ENCODE peak calls at places on chromosomes 11 and 22, in seven cellular contexts. I is kidney epithelial cell; L is fibroblast of lung; P is neuronal stem cell; Y is body of pancreas; D is CD8-positive, alpha-beta memory T cell; C is mammary epithelial cell. W is an unnamed sample.

GRCh38 chr11:89021339-89021738 is 44.4 kb downstream of the GRM5 start:
- DNase-seq in I (no peak), L (no peak), P (no peak), Y (no peak), D (no peak), C (no peak), W (no peak)

GRCh38 chr11:119109843-119110242 is 2.7 kb downstream of the C2CD2L start:
- DNase-seq in I (no peak), L (no peak), P (no peak), Y (no peak), D (no peak), C (no peak), W (no peak)

GRCh38 chr11:58867556-58867955 is 23.1 kb upstream of the GLYATL2 start:
- DNase-seq in I (no peak), L (no peak), P (no peak), Y (no peak), D (no peak), C (peak), W (no peak)

GRCh38 chr22:18000441-18001039 is 23.8 kb downstream of the MICAL3 start:
- DNase-seq in I (no peak), L (no peak), P (peak), Y (peak), D (peak), C (peak), W (no peak)

GRCh38 chr22:18032455-18033101 is 8.2 kb upstream of the MICAL3 start:
- DNase-seq in I (peak), L (peak), P (no peak), Y (no peak), D (no peak), C (peak), W (peak)

GRCh38 chr11:33178443-33179154 is 17.3 kb upstream of the CSTF3 start:
- DNase-seq in I (no peak), L (no peak), P (no peak), Y (no peak), D (no peak), C (no peak), W (no peak)

GRCh38 chr22:28978158-28978557 is 83.5 kb downstream of the C22orf31 start:
- DNase-seq in I (no peak), L (no peak), P (no peak), Y (peak), D (no peak), C (peak), W (no peak)

GRCh38 chr22:45211435-45211834 is 29.3 kb downstream of the KIAA0930 start:
- DNase-seq in I (no peak), L (no peak), P (no peak), Y (no peak), D (no peak), C (no peak), W (no peak)

GRCh38 chr11:111945198-111945597 is 8.1 kb downstream of the DIXDC1 start:
- DNase-seq in I (no peak), L (no peak), P (no peak), Y (no peak), D (no peak), C (no peak), W (no peak)

GRCh38 chr22:41216984-41217383 is 11.9 kb downstream of the L3MBTL2 start:
- DNase-seq in I (no peak), L (peak), P (no peak), Y (no peak), D (no peak), C (no peak), W (no peak)

GRCh38 chr22:29138556-29138955 is 65.7 kb downstream of the KREMEN1 start:
- DNase-seq in I (no peak), L (no peak), P (no peak), Y (no peak), D (no peak), C (no peak), W (no peak)

GRCh38 chr11:77332259-77332658 is 30.8 kb upstream of the GDPD4 start:
- DNase-seq in I (no peak), L (no peak), P (no peak), Y (no peak), D (no peak), C (no peak), W (no peak)

GRCh38 chr22:21099578-21099977 is 53.8 kb downstream of the LRRC74B start:
- DNase-seq in I (no peak), L (no peak), P (no peak), Y (no peak), D (no peak), C (no peak), W (no peak)

GRCh38 chr11:72015511-72016061 is 16.9 kb downstream of the IL18BP start:
- DNase-seq in I (no peak), L (peak), P (no peak), Y (no peak), D (no peak), C (no peak), W (peak)

GRCh38 chr22:35115515-35115914 is 49.6 kb downstream of the ISX start:
- DNase-seq in I (no peak), L (no peak), P (no peak), Y (no peak), D (no peak), C (no peak), W (no peak)

GRCh38 chr22:16988257-16988656 is 19.8 kb downstream of the GAB4 start:
- DNase-seq in I (no peak), L (no peak), P (no peak), Y (no peak), D (no peak), C (no peak), W (no peak)

GRCh38 chr11:119608201-119608600 is 120.8 kb downstream of the NECTIN1 start:
- DNase-seq in I (no peak), L (no peak), P (no peak), Y (no peak), D (no peak), C (no peak), W (no peak)

GRCh38 chr11:116857316-116857715 is 19.9 kb upstream of the APOA1 start:
- DNase-seq in I (no peak), L (no peak), P (no peak), Y (no peak), D (no peak), C (no peak), W (no peak)

GRCh38 chr11:45146072-45147016 is at the start of gene PRDM11:
- DNase-seq in I (no peak), L (peak), P (peak), Y (peak), D (peak), C (peak), W (peak)

GRCh38 chr22:47839586-47840245 is 1077.3 kb downstream of the TBC1D22A start:
- DNase-seq in I (no peak), L (peak), P (no peak), Y (no peak), D (no peak), C (no peak), W (peak)
- H3K4me3 ChIP-seq in I (no peak), L (no peak), P (no peak), Y (no peak), D (no peak), C (no peak), W (peak)

GRCh38 chr11:18699848-18700261 is 1.3 kb downstream of the TMEM86A start:
- DNase-seq in I (no peak), L (no peak), P (no peak), Y (no peak), D (no peak), C (no peak), W (peak)

GRCh38 chr11:18700375-18700774 is 1.8 kb downstream of the TMEM86A start:
- DNase-seq in I (peak), L (no peak), P (no peak), Y (no peak), D (no peak), C (peak), W (no peak)

GRCh38 chr11:18698341-18699268 is at the start of gene TMEM86A:
- DNase-seq in I (peak), L (peak), P (peak), Y (peak), D (peak), C (peak), W (peak)

GRCh38 chr11:18700872-18701271 is 2.3 kb downstream of the TMEM86A start:
- DNase-seq in I (no peak), L (no peak), P (no peak), Y (no peak), D (no peak), C (no peak), W (no peak)

GRCh38 chr11:18699269-18699596 is 654 bp downstream of the TMEM86A start:
- DNase-seq in I (no peak), L (no peak), P (no peak), Y (no peak), D (no peak), C (no peak), W (no peak)
- H3K4me3 ChIP-seq in I (peak), L (peak), P (peak), Y (peak), D (peak), C (peak), W (peak)

GRCh38 chr11:1546536-1547466 is 25.3 kb downstream of the DUSP8 start:
- DNase-seq in I (no peak), L (peak), P (peak), Y (peak), D (peak), C (peak), W (peak)
- H3K4me3 ChIP-seq in I (peak), L (no peak), P (peak), Y (no peak), D (no peak), C (peak), W (peak)

GRCh38 chr11:47552581-47553416 is at the start of gene CELF1:
- DNase-seq in I (peak), L (peak), P (peak), Y (peak), D (peak), C (peak), W (peak)

GRCh38 chr11:47552086-47552580 is 799 bp downstream of the CELF1 start:
- DNase-seq in I (no peak), L (peak), P (no peak), Y (no peak), D (peak), C (peak), W (peak)

GRCh38 chr11:47550288-47551052 is 2.5 kb downstream of the CELF1 start:
- DNase-seq in I (no peak), L (peak), P (no peak), Y (no peak), D (no peak), C (no peak), W (no peak)

GRCh38 chr11:47553417-47553746 is 450 bp upstream of the CELF1 start:
- DNase-seq in I (no peak), L (no peak), P (no peak), Y (peak), D (no peak), C (no peak), W (no peak)

DNA sequence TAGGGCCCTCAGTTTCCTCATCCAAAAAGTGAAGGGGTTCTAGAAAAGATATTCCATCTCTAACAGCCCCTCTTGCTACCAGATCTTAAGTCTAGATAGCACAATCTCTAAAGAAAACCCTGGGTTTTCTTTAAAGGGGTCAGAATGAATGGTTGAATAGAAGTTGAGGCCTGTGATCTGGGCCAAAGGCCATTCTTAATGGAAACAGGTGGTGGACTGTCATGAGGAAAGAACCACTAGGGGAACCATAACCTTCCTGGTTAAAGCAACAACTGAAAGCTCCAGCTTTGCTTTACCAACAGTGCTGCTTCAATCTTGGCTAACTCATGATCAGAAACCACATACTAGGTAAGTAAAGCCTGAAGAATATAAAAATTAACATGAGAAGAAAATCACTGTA is 1.8 kb downstream of the CELF1 start:
- DNase-seq in I (no peak), L (peak), P (no peak), Y (no peak), D (no peak), C (peak), W (no peak)
- H3K4me3 ChIP-seq in I (no peak), L (peak), P (peak), Y (no peak), D (peak), C (peak), W (no peak)

DNA sequence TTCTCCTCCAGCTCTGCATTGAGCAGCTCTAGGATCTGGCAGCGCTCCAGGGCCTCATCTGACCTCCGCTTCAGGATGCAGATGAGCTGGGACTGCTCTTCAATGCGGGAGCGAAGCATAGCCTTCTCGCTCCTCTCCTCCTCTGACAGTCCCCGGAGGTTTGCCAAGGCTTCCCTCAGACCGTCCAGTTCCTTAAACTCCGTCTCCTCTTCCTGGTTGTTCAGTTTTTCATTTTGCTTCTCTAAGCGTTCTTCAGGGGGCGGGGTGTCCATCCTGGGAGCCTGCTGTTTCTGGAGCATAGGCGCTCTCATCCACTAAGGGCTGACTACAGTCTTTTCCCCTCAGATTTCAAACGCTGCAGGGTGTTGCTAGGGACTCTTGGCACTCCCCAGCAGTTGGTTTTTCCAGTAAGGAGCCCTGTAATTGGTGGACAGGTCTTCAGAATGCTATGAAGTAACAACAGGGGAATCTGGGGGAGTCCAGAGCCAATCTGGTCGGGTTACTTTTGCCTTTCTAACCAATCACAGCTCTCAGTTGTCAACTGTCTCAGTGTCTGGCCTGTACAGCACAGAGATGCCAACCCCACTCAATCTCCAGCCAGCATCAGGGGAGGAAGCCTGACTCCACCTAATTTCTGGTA is at the start of gene CCDC89:
- DNase-seq in I (peak), L (peak), P (no peak), Y (peak), D (no peak), C (no peak), W (no peak)
- H3K4me3 ChIP-seq in I (peak), L (peak), P (no peak), Y (no peak), D (no peak), C (no peak), W (no peak)

DNA sequence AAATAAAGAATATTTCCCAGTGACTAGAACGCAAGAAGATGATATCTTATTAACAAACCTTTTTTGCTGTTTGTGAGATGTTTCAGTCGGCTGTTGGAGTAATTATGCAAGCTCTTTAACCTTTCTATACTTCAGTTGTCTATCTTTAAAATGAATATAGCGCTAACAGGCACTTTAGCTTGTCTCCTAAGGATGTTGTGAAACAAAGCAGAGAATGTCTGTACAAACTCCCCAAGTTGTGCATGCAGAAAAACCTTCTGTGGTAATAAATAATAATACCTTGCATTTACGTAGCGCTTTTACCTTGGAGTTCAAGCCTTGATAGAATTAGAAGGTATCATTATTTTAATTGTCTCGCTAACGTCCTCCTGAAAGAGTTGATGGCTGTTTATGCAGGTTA is 1.9 kb upstream of the KDM2A start:
- DNase-seq in I (no peak), L (no peak), P (no peak), Y (no peak), D (no peak), C (no peak), W (no peak)
- H3K4me3 ChIP-seq in I (no peak), L (no peak), P (no peak), Y (no peak), D (peak), C (no peak), W (peak)

GRCh38 chr22:24805790-24806662 is at the start of gene SGSM1:
- DNase-seq in I (no peak), L (peak), P (peak), Y (peak), D (peak), C (peak), W (peak)
- H3K4me3 ChIP-seq in I (peak), L (peak), P (peak), Y (peak), D (peak), C (peak), W (peak)

DNA sequence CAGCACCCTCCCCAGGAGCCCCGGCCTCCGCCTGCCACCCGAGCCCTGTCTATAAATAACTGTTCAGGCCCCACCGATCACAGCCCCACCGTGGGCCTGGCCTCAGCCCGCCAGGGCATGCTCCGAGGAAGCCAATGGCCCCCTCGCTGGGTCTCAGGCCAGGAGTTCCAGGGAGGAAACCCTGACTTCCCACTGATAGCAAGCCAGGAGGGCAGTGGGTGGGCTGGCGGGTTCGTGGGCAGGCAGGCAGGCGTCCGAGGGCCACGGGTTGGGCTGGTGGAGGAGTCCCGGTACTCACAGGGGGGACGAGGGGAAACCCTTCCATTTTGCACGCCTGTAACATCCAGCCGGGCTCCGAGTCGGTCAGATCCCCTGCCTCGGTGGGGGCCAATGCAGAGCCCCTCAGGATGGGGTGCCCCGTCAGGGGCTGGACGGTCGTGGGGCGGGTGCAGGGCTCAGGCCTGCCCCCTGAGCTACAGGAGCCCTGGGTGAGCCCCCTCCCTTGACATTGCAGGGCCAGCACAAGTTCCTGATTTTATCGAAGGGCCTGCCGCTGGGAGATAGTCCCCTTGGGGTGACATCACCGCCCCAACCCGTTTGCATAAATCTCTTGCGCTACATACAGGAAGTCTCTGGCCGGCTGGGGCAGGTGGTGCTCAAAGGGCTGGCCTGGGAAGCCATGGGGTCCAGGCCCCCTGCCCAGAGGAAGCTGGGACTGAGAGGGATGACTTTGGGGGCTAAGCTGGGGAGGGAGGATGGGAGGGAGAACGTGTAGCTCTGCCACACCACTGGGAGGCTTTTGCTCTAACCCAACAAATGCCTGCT is at the start of gene SPI1:
- DNase-seq in I (no peak), L (no peak), P (no peak), Y (peak), D (no peak), C (no peak), W (no peak)
- H3K4me3 ChIP-seq in I (no peak), L (no peak), P (no peak), Y (no peak), D (no peak), C (no peak), W (no peak)